ENCODE peak calls at places on chromosomes 13 and 19, in ten cellular contexts. One of them, this sample, is unnamed.

GRCh38 chr19:3397266-3398022 is 31.1 kb downstream of the NFIC start:
- DNase-seq in GM23248: peak; percentile 55
- DNase-seq in endothelial cell of umbilical vein: no peak
- DNase-seq in neural progenitor cell: peak; percentile 30
- DNase-seq in hepatocyte: no peak
- DNase-seq in HCT116: peak; percentile 21
- DNase-seq in GM23338: peak; percentile 60
- DNase-seq in DND-41: no peak
- DNase-seq in fibroblast of lung: peak; percentile 40
- DNase-seq in astrocyte: no peak
- DNase-seq in this sample: peak; percentile 61

GRCh38 chr19:11373166-11373884 is 1.1 kb upstream of the SWSAP1 start:
- DNase-seq in HCT116: no peak
- DNase-seq in fibroblast of lung: peak; percentile 36
- DNase-seq in GM23248: peak; percentile 42
- DNase-seq in hepatocyte: peak; percentile 81
- DNase-seq in GM23338: peak; percentile 84
- DNase-seq in DND-41: no peak
- DNase-seq in astrocyte: peak; percentile 25
- DNase-seq in endothelial cell of umbilical vein: no peak
- DNase-seq in neural progenitor cell: peak; percentile 92
- DNase-seq in this sample: no peak

GRCh38 chr19:17766543-17767131 is 15.4 kb downstream of the FCHO1 start:
- DNase-seq in GM23338: peak; percentile 95
- DNase-seq in endothelial cell of umbilical vein: peak; percentile 73
- DNase-seq in fibroblast of lung: peak; percentile 65
- DNase-seq in neural progenitor cell: peak; percentile 93
- DNase-seq in hepatocyte: peak; percentile 92
- DNase-seq in GM23248: peak; percentile 85
- DNase-seq in HCT116: peak; percentile 88
- DNase-seq in DND-41: no peak
- DNase-seq in astrocyte: peak; percentile 52
- DNase-seq in this sample: peak; percentile 68

GRCh38 chr19:34171539-34171876 is 796 bp upstream of the LSM14A start:
- DNase-seq in astrocyte: peak; percentile 76
- DNase-seq in GM23338: no peak
- DNase-seq in hepatocyte: no peak
- DNase-seq in GM23248: peak; percentile 94
- DNase-seq in neural progenitor cell: no peak
- DNase-seq in HCT116: no peak
- DNase-seq in endothelial cell of umbilical vein: no peak
- DNase-seq in fibroblast of lung: peak; percentile 83
- DNase-seq in DND-41: no peak
- DNase-seq in this sample: peak; percentile 38

GRCh38 chr13:100357764-100358163 is 230.8 kb downstream of the GGACT start:
- DNase-seq in DND-41: no peak
- DNase-seq in GM23338: peak; percentile 18
- DNase-seq in endothelial cell of umbilical vein: no peak
- DNase-seq in astrocyte: no peak
- DNase-seq in hepatocyte: no peak
- DNase-seq in neural progenitor cell: no peak
- DNase-seq in fibroblast of lung: no peak
- DNase-seq in HCT116: no peak
- DNase-seq in GM23248: no peak
- DNase-seq in this sample: no peak

GRCh38 chr19:10625003-10625761 is at the start of gene SLC44A2:
- DNase-seq in endothelial cell of umbilical vein: peak; percentile 41
- DNase-seq in GM23338: peak; percentile 94
- DNase-seq in hepatocyte: peak; percentile 94
- DNase-seq in astrocyte: peak; percentile 6
- DNase-seq in neural progenitor cell: peak; percentile 94
- DNase-seq in DND-41: no peak
- DNase-seq in HCT116: peak; percentile 38
- DNase-seq in fibroblast of lung: peak; percentile 44
- DNase-seq in GM23248: peak; percentile 86
- DNase-seq in this sample: peak; percentile 77

GRCh38 chr19:2977686-2978466 is 512 bp downstream of the TLE6 start:
- DNase-seq in hepatocyte: no peak
- DNase-seq in endothelial cell of umbilical vein: no peak
- DNase-seq in fibroblast of lung: no peak
- DNase-seq in DND-41: no peak
- DNase-seq in astrocyte: no peak
- DNase-seq in GM23338: no peak
- DNase-seq in GM23248: no peak
- DNase-seq in neural progenitor cell: peak; percentile 23
- DNase-seq in HCT116: no peak
- DNase-seq in this sample: no peak

GRCh38 chr13:110150384-110151091 is 156.4 kb downstream of the COL4A1 start:
- DNase-seq in hepatocyte: no peak
- DNase-seq in endothelial cell of umbilical vein: no peak
- DNase-seq in fibroblast of lung: peak; percentile 66
- DNase-seq in DND-41: no peak
- DNase-seq in GM23248: peak; percentile 53
- DNase-seq in astrocyte: peak; percentile 60
- DNase-seq in HCT116: no peak
- DNase-seq in GM23338: no peak
- DNase-seq in neural progenitor cell: no peak
- DNase-seq in this sample: no peak

GRCh38 chr19:46954502-46955004 is 65.1 kb upstream of the NPAS1 start:
- DNase-seq in hepatocyte: no peak
- DNase-seq in GM23248: no peak
- DNase-seq in endothelial cell of umbilical vein: no peak
- DNase-seq in neural progenitor cell: no peak
- DNase-seq in HCT116: no peak
- DNase-seq in GM23338: no peak
- DNase-seq in astrocyte: no peak
- DNase-seq in fibroblast of lung: no peak
- DNase-seq in DND-41: no peak
- DNase-seq in this sample: no peak

GRCh38 chr13:113656015-113656588 is 1.9 kb downstream of the ATP4B start:
- DNase-seq in neural progenitor cell: no peak
- DNase-seq in GM23248: no peak
- DNase-seq in GM23338: no peak
- DNase-seq in hepatocyte: no peak
- DNase-seq in DND-41: no peak
- DNase-seq in HCT116: no peak
- DNase-seq in astrocyte: no peak
- DNase-seq in endothelial cell of umbilical vein: no peak
- DNase-seq in fibroblast of lung: no peak
- DNase-seq in this sample: no peak

GRCh38 chr19:1146418-1146711 is 27.7 kb downstream of the SBNO2 start:
- DNase-seq in DND-41: no peak
- DNase-seq in HCT116: no peak
- DNase-seq in neural progenitor cell: no peak
- DNase-seq in GM23248: no peak
- DNase-seq in hepatocyte: no peak
- DNase-seq in GM23338: no peak
- DNase-seq in fibroblast of lung: no peak
- DNase-seq in endothelial cell of umbilical vein: no peak
- DNase-seq in astrocyte: no peak
- DNase-seq in this sample: no peak

GRCh38 chr19:28290963-28291657 is 921.8 kb downstream of the UQCRFS1 start:
- DNase-seq in endothelial cell of umbilical vein: no peak
- DNase-seq in fibroblast of lung: no peak
- DNase-seq in GM23248: no peak
- DNase-seq in GM23338: peak; percentile 43
- DNase-seq in DND-41: no peak
- DNase-seq in hepatocyte: no peak
- DNase-seq in neural progenitor cell: peak; percentile 42
- DNase-seq in astrocyte: no peak
- DNase-seq in HCT116: no peak
- DNase-seq in this sample: no peak

GRCh38 chr13:48731957-48732569 is 78.3 kb downstream of the CYSLTR2 start:
- DNase-seq in endothelial cell of umbilical vein: peak; percentile 59
- DNase-seq in DND-41: no peak
- DNase-seq in GM23248: peak; percentile 49
- DNase-seq in GM23338: peak; percentile 82
- DNase-seq in astrocyte: no peak
- DNase-seq in HCT116: peak; percentile 28
- DNase-seq in neural progenitor cell: peak; percentile 73
- DNase-seq in hepatocyte: peak; percentile 64
- DNase-seq in fibroblast of lung: no peak
- DNase-seq in this sample: peak; percentile 12

GRCh38 chr19:38869160-38869835 is 8.8 kb downstream of the RINL start:
- DNase-seq in GM23338: peak; percentile 70
- DNase-seq in hepatocyte: no peak
- DNase-seq in HCT116: no peak
- DNase-seq in fibroblast of lung: no peak
- DNase-seq in neural progenitor cell: no peak
- DNase-seq in astrocyte: no peak
- DNase-seq in endothelial cell of umbilical vein: no peak
- DNase-seq in GM23248: no peak
- DNase-seq in DND-41: no peak
- DNase-seq in this sample: no peak

GRCh38 chr13:27970382-27971235 is 1.5 kb upstream of the CDX2 start:
- DNase-seq in endothelial cell of umbilical vein: no peak
- DNase-seq in hepatocyte: no peak
- DNase-seq in HCT116: no peak
- DNase-seq in astrocyte: no peak
- DNase-seq in fibroblast of lung: no peak
- DNase-seq in neural progenitor cell: peak; percentile 46
- DNase-seq in GM23248: no peak
- DNase-seq in GM23338: no peak
- DNase-seq in DND-41: no peak
- DNase-seq in this sample: no peak
- H3K27me3 ChIP-seq in endothelial cell of umbilical vein: peaks cover 87% of the 10 kb centered on the region
- H3K27me3 ChIP-seq in hepatocyte: peaks cover 98% of the 10 kb centered on the region
- H3K27me3 ChIP-seq in HCT116: no peaks in the 10 kb centered on the region
- H3K27me3 ChIP-seq in astrocyte: peaks cover 90% of the 10 kb centered on the region
- H3K27me3 ChIP-seq in fibroblast of lung: peaks cover 65% of the 10 kb centered on the region
- H3K27me3 ChIP-seq in neural progenitor cell: peaks cover 100% of the 10 kb centered on the region
- H3K27me3 ChIP-seq in GM23248: peaks cover 96% of the 10 kb centered on the region
- H3K27me3 ChIP-seq in GM23338: peaks cover 100% of the 10 kb centered on the region
- H3K27me3 ChIP-seq in DND-41: no peaks in the 10 kb centered on the region
- H3K27me3 ChIP-seq in this sample: peaks cover 81% of the 10 kb centered on the region

GRCh38 chr19:8340341-8341096 is 2.5 kb downstream of the KANK3 start:
- DNase-seq in neural progenitor cell: peak; percentile 44
- DNase-seq in DND-41: no peak
- DNase-seq in HCT116: no peak
- DNase-seq in astrocyte: no peak
- DNase-seq in hepatocyte: no peak
- DNase-seq in GM23248: no peak
- DNase-seq in endothelial cell of umbilical vein: peak; percentile 94
- DNase-seq in GM23338: peak; percentile 63
- DNase-seq in fibroblast of lung: no peak
- DNase-seq in this sample: no peak

GRCh38 chr19:8338835-8339234 is 4.2 kb downstream of the KANK3 start:
- DNase-seq in endothelial cell of umbilical vein: no peak
- DNase-seq in neural progenitor cell: no peak
- DNase-seq in fibroblast of lung: no peak
- DNase-seq in HCT116: no peak
- DNase-seq in GM23338: peak; percentile 57
- DNase-seq in hepatocyte: no peak
- DNase-seq in GM23248: no peak
- DNase-seq in DND-41: no peak
- DNase-seq in astrocyte: no peak
- DNase-seq in this sample: no peak

GRCh38 chr19:8343483-8343844 is 402 bp upstream of the KANK3 start:
- DNase-seq in HCT116: no peak
- DNase-seq in GM23248: no peak
- DNase-seq in neural progenitor cell: no peak
- DNase-seq in GM23338: no peak
- DNase-seq in hepatocyte: no peak
- DNase-seq in DND-41: no peak
- DNase-seq in astrocyte: no peak
- DNase-seq in fibroblast of lung: no peak
- DNase-seq in endothelial cell of umbilical vein: no peak
- DNase-seq in this sample: no peak

GRCh38 chr19:8342316-8342683 is 762 bp downstream of the KANK3 start:
- DNase-seq in hepatocyte: no peak
- DNase-seq in astrocyte: no peak
- DNase-seq in GM23338: peak; percentile 46
- DNase-seq in DND-41: no peak
- DNase-seq in HCT116: no peak
- DNase-seq in GM23248: no peak
- DNase-seq in neural progenitor cell: no peak
- DNase-seq in endothelial cell of umbilical vein: no peak
- DNase-seq in fibroblast of lung: no peak
- DNase-seq in this sample: no peak

GRCh38 chr19:8342684-8343482 is at the start of gene KANK3:
- DNase-seq in neural progenitor cell: peak; percentile 97
- DNase-seq in endothelial cell of umbilical vein: peak; percentile 94
- DNase-seq in GM23338: peak; percentile 100
- DNase-seq in HCT116: peak; percentile 97
- DNase-seq in astrocyte: peak; percentile 92
- DNase-seq in GM23248: peak; percentile 91
- DNase-seq in fibroblast of lung: peak; percentile 94
- DNase-seq in DND-41: no peak
- DNase-seq in hepatocyte: peak; percentile 94
- DNase-seq in this sample: peak; percentile 90
- TF ChIP-seq EZH2 in neural progenitor cell: peak; percentile 81
- TF ChIP-seq EZH2 in endothelial cell of umbilical vein: no peak
- TF ChIP-seq EZH2 in GM23338: no peak
- TF ChIP-seq EZH2 in HCT116: no peak
- TF ChIP-seq EZH2 in astrocyte: peak; percentile 89
- TF ChIP-seq EZH2 in GM23248: no peak
- TF ChIP-seq EZH2 in fibroblast of lung: no peak
- TF ChIP-seq EZH2 in DND-41: no peak
- TF ChIP-seq EZH2 in hepatocyte: no peak
- TF ChIP-seq EZH2 in this sample: no peak

DNA sequence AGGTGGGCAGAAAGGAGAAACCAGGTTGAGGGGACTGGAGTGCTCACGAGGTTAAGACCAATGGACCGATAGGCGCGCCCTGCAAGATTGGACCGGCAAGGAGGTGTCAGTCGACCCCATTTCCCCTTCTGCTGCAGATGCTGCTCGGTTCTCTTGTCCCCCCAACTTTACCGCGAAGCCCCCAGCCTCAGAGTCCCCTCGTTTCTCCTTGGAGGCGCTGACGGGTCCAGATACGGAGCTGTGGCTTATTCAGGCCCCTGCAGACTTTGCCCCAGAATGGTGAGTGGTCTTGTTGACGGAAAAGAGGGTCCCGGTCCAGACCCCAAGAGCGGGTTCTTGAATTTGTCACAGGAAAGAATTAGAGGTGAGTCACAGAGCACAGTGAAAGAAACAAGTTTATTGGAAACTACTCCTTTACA is 522 bp downstream of the POLR1G start:
- DNase-seq in GM23248: peak; percentile 21
- DNase-seq in endothelial cell of umbilical vein: no peak
- DNase-seq in hepatocyte: peak; percentile 6
- DNase-seq in neural progenitor cell: no peak
- DNase-seq in GM23338: no peak
- DNase-seq in DND-41: no peak
- DNase-seq in astrocyte: no peak
- DNase-seq in HCT116: no peak
- DNase-seq in fibroblast of lung: no peak
- DNase-seq in this sample: no peak
- H2AFZ ChIP-seq in GM23248: peak overlapping the region; percentile 85
- H2AFZ ChIP-seq in endothelial cell of umbilical vein: no peak overlapping the region
- H2AFZ ChIP-seq in hepatocyte: peak overlapping the region; percentile 90
- H2AFZ ChIP-seq in neural progenitor cell: peak overlapping the region; percentile 98
- H2AFZ ChIP-seq in GM23338: peak overlapping the region; percentile 92
- H2AFZ ChIP-seq in DND-41: peak overlapping the region; percentile 90
- H2AFZ ChIP-seq in astrocyte: peak overlapping the region; percentile 55
- H2AFZ ChIP-seq in HCT116: no peak overlapping the region
- H2AFZ ChIP-seq in fibroblast of lung: no peak overlapping the region
- H2AFZ ChIP-seq in this sample: peak overlapping the region; percentile 72

DNA sequence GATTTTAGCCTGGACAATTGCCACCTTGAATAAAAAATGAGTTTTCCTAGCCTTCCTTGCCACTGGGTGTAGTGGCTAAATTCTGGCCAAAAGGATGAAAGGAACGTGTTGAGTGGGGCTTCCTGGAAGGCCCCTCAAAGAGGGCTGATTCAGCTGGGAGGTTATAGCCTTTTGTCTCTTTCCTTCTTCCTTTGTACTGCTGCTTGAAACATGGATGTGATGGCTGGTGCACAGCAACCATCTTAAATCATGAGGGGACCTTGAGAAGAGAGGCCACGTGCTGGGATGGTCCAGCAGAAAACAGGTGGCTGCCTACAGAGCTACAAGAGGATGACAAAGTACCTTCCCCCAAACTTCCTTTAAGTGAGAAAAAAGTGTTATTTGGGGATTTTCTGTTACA is 40.0 kb upstream of the GJB6 start:
- DNase-seq in GM23248: no peak
- DNase-seq in HCT116: no peak
- DNase-seq in hepatocyte: no peak
- DNase-seq in GM23338: no peak
- DNase-seq in endothelial cell of umbilical vein: no peak
- DNase-seq in fibroblast of lung: no peak
- DNase-seq in neural progenitor cell: no peak
- DNase-seq in DND-41: no peak
- DNase-seq in astrocyte: no peak
- DNase-seq in this sample: no peak
- H3K27me3 ChIP-seq in GM23248: peaks cover 27% of the 10 kb centered on the region
- H3K27me3 ChIP-seq in HCT116: no peaks in the 10 kb centered on the region
- H3K27me3 ChIP-seq in hepatocyte: no peaks in the 10 kb centered on the region
- H3K27me3 ChIP-seq in GM23338: no peaks in the 10 kb centered on the region
- H3K27me3 ChIP-seq in endothelial cell of umbilical vein: peaks cover 3% of the 10 kb centered on the region
- H3K27me3 ChIP-seq in fibroblast of lung: no peaks in the 10 kb centered on the region
- H3K27me3 ChIP-seq in neural progenitor cell: no peaks in the 10 kb centered on the region
- H3K27me3 ChIP-seq in DND-41: no peaks in the 10 kb centered on the region
- H3K27me3 ChIP-seq in astrocyte: peaks cover 4% of the 10 kb centered on the region
- H3K27me3 ChIP-seq in this sample: no peaks in the 10 kb centered on the region

This sample was measured in mammary epithelial cell.